ENCODE peak calls at places on chromosomes 12 and 14, in seven cellular contexts. V is CD4-positive, CD25-positive, alpha-beta regulatory T cell; B is heart left ventricle; M is heart right ventricle; X is astrocyte; C is neural progenitor cell; K is fibroblast of lung. J is an unnamed sample.
A peak's percentile ranks its signal among the peaks of the same experiment; 100 is the strongest.

GRCh38 chr14:100880271-100881101 is 23.0 kb downstream of the RTL1 start:
- DNase-seq in V (no peak), B (no peak), M (no peak), X (no peak), C (no peak), K (no peak), J (no peak)

GRCh38 chr12:10740182-10740581 is 17.1 kb upstream of the YBX3 start:
- DNase-seq in V (no peak), B (no peak), M (no peak), X (no peak), C (no peak), K (no peak), J (no peak)

GRCh38 chr12:12562016-12562483 is 613 bp downstream of the DUSP16 start:
- DNase-seq in V (peak; percentile 28), B (peak; percentile 31), M (peak; percentile 36), X (no peak), C (peak; percentile 78), K (peak; percentile 37), J (peak; percentile 39)

GRCh38 chr14:94648801-94649200 is 36.6 kb downstream of the SERPINA3 start:
- DNase-seq in V (no peak), B (no peak), M (no peak), X (no peak), C (no peak), K (no peak), J (no peak)

GRCh38 chr12:4281173-4281654 is 7.7 kb downstream of the CCND2 start:
- DNase-seq in V (no peak), B (no peak), M (no peak), X (no peak), C (no peak), K (peak; percentile 40), J (no peak)

GRCh38 chr12:111823891-111824290 is 18.1 kb upstream of the MAPKAPK5 start:
- DNase-seq in V (no peak), B (no peak), M (no peak), X (no peak), C (no peak), K (no peak), J (no peak)

GRCh38 chr14:38342803-38343202 is 86.9 kb upstream of the CLEC14A start:
- DNase-seq in V (no peak), B (no peak), M (no peak), X (peak; percentile 84), C (no peak), K (peak; percentile 48), J (no peak)

GRCh38 chr12:3253682-3254275 is 176.6 kb downstream of the TSPAN9 start:
- DNase-seq in V (no peak), B (no peak), M (no peak), X (no peak), C (no peak), K (no peak), J (peak; percentile 56)

GRCh38 chr12:116529048-116529447 is 30.1 kb upstream of the MAP1LC3B2 start:
- DNase-seq in V (no peak), B (no peak), M (no peak), X (peak; percentile 91), C (no peak), K (peak; percentile 49), J (no peak)

GRCh38 chr12:21819678-21820077 is 45.2 kb upstream of the KCNJ8 start:
- DNase-seq in V (no peak), B (no peak), M (no peak), X (no peak), C (no peak), K (no peak), J (no peak)

GRCh38 chr14:50353126-50353525 is 41.0 kb downstream of the DMAC2L start:
- DNase-seq in V (no peak), B (no peak), M (no peak), X (no peak), C (no peak), K (no peak), J (no peak)

GRCh38 chr12:91395628-91396027 is 213.0 kb upstream of the DCN start:
- DNase-seq in V (no peak), B (no peak), M (no peak), X (no peak), C (no peak), K (no peak), J (no peak)

DNA sequence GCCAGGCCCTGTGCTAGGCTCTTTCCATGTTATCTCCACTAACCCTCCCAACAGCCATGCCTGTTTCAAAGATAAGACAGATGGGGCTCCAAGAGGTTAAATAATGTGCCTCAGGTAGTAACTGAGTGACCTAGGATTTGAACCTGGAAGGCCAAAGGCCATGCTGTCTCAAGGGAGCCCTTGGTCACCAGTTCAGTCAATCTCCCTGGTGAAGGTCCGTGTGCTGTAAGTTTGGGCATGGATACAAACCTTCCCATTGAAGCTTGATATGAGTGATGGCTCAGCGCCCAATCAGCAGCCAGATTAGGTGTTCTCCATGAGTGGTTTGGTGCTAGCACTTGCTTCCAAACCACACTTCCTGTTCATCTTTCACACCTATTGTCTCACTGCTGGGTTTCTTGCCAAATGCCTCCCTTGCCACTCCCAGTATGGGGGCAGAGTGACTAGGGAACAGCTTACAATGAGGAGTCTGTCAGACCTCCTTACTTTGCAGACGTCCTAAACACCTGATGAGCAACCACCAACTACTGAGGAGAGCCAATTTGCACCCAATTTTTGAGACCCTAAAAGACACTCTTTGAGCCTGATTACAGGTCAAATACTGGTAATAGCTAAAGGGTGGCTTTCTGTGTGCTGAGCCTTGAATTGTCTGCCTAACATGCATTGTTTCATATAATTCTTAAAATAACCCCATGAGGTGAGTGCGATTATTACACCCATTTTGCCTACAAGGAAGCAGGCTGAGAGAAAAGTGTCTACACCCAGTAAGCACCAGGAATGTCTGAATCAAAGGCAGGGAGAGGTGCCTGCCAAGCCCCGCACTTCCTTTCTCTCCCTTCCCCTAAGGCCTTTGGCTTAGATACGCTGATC is 48.5 kb upstream of the FOS start:
- DNase-seq in V (no peak), B (peak; percentile 76), M (peak; percentile 83), X (peak; percentile 69), C (peak; percentile 45), K (no peak), J (peak; percentile 71)
- H3K4me3 ChIP-seq in V (no peak overlapping the region), B (no peak overlapping the region), M (no peak overlapping the region), X (no peak overlapping the region), C (no peak overlapping the region), K (no peak overlapping the region), J (no peak overlapping the region)

GRCh38 chr12:131222271-131223139 is 268.8 kb downstream of the ADGRD1 start:
- DNase-seq in V (no peak), B (no peak), M (no peak), X (no peak), C (peak; percentile 78), K (no peak), J (no peak)

GRCh38 chr12:131223171-131223761 is 269.6 kb downstream of the ADGRD1 start:
- DNase-seq in V (no peak), B (no peak), M (no peak), X (no peak), C (no peak), K (no peak), J (no peak)

GRCh38 chr12:131221061-131221945 is 267.6 kb downstream of the ADGRD1 start:
- DNase-seq in V (no peak), B (no peak), M (no peak), X (no peak), C (no peak), K (no peak), J (no peak)

GRCh38 chr12:131220007-131220685 is 266.4 kb downstream of the ADGRD1 start:
- DNase-seq in V (no peak), B (no peak), M (no peak), X (no peak), C (no peak), K (no peak), J (no peak)

GRCh38 chr12:131221946-131222249 is 268.2 kb downstream of the ADGRD1 start:
- DNase-seq in V (no peak), B (no peak), M (no peak), X (no peak), C (peak; percentile 59), K (no peak), J (no peak)
- H3K9me3 ChIP-seq in V (no peaks in the 10 kb centered on the region), B (no peaks in the 10 kb centered on the region), M (no peaks in the 10 kb centered on the region), X (no peaks in the 10 kb centered on the region), C (no peaks in the 10 kb centered on the region), K (no peaks in the 10 kb centered on the region), J (no peaks in the 10 kb centered on the region)

GRCh38 chr14:32567543-32568384 is 238.7 kb downstream of the AKAP6 start:
- DNase-seq in V (no peak), B (no peak), M (no peak), X (peak; percentile 71), C (no peak), K (peak; percentile 79), J (no peak)

GRCh38 chr14:32565256-32565655 is 236.2 kb downstream of the AKAP6 start:
- DNase-seq in V (no peak), B (no peak), M (no peak), X (no peak), C (no peak), K (no peak), J (no peak)

GRCh38 chr14:32560213-32560857 is 231.2 kb downstream of the AKAP6 start:
- DNase-seq in V (no peak), B (peak; percentile 42), M (peak; percentile 55), X (peak; percentile 72), C (peak; percentile 82), K (peak; percentile 87), J (no peak)

GRCh38 chr14:32561520-32561919 is 232.4 kb downstream of the AKAP6 start:
- DNase-seq in V (no peak), B (no peak), M (no peak), X (peak; percentile 72), C (peak; percentile 17), K (no peak), J (no peak)

DNA sequence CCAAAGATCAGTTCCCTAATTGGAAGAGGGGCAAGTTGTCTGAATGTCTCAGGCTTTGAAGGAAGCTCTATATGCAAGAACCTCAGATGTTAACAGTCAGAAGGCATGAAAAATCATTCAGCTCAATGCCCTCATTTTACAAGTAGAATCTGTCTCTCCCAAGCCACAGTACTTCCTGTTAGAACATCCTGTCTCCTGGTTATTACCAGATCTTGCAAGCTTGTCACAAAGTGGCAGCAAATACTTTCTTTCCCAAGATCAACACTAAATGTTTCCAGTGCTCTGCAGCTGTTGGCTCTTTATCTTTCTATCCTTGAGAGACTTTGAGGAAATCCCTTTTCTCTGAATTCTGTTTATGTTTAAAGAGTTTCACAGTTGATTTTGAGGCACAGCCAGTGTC is 235.5 kb downstream of the AKAP6 start:
- DNase-seq in V (no peak), B (no peak), M (no peak), X (peak; percentile 32), C (no peak), K (peak; percentile 55), J (no peak)
- H3K4me3 ChIP-seq in V (no peak overlapping the region), B (no peak overlapping the region), M (no peak overlapping the region), X (no peak overlapping the region), C (no peak overlapping the region), K (no peak overlapping the region), J (no peak overlapping the region)

GRCh38 chr12:125312471-125312870 is 247.2 kb downstream of the AACS start:
- DNase-seq in V (no peak), B (no peak), M (no peak), X (no peak), C (no peak), K (no peak), J (no peak)

GRCh38 chr12:125310461-125310860 is 245.2 kb downstream of the AACS start:
- DNase-seq in V (no peak), B (no peak), M (no peak), X (no peak), C (peak; percentile 23), K (no peak), J (no peak)

GRCh38 chr12:125314051-125314882 is 249.0 kb downstream of the AACS start:
- DNase-seq in V (no peak), B (no peak), M (no peak), X (peak; percentile 23), C (peak; percentile 43), K (no peak), J (no peak)

GRCh38 chr12:125311050-125311449 is 245.8 kb downstream of the AACS start:
- DNase-seq in V (no peak), B (no peak), M (no peak), X (no peak), C (no peak), K (no peak), J (no peak)

GRCh38 chr12:125315771-125316170 is 250.5 kb downstream of the AACS start:
- DNase-seq in V (no peak), B (no peak), M (no peak), X (no peak), C (no peak), K (no peak), J (no peak)
- H3K9me3 ChIP-seq in V (no peaks in the 10 kb centered on the region), B (no peaks in the 10 kb centered on the region), M (no peaks in the 10 kb centered on the region), X (peaks cover 3% of the 10 kb centered on the region), C (no peaks in the 10 kb centered on the region), K (no peaks in the 10 kb centered on the region), J (no peaks in the 10 kb centered on the region)